ENCODE peak calls at places on chromosomes 16 and 17, in nine cellular contexts. M is thoracic aorta, P is prostate gland, Y is fibroblast of pulmonary artery, Z is progenitor cell of endocrine pancreas, W is dorsolateral prefrontal cortex, V is A673, O is A549, L is pancreas. K is an unnamed sample.

GRCh38 chr17:6470751-6471521 is 26.7 kb downstream of the PIMREG start:
- DNase-seq in Z (no peak), Y (no peak), L (peak; percentile 61), V (no peak), W (no peak), O (no peak), M (no peak), P (no peak), K (no peak)

GRCh38 chr17:48150602-48151001 is 43.0 kb downstream of the SNX11 start:
- DNase-seq in P (no peak), O (no peak), Y (no peak), V (no peak), Z (no peak), M (no peak), L (no peak), W (no peak), K (no peak)

GRCh38 chr16:5665770-5666169 is 568.2 kb upstream of the EEF2KMT start:
- DNase-seq in L (no peak), Y (no peak), M (no peak), V (no peak), P (no peak), Z (no peak), O (no peak), W (no peak), K (no peak)

GRCh38 chr17:78925662-78926555 is 722 bp upstream of the TIMP2 start:
- DNase-seq in P (no peak), M (peak; percentile 82), Y (peak; percentile 86), V (peak; percentile 39), W (peak; percentile 79), L (no peak), Z (no peak), O (peak; percentile 72), K (no peak)

GRCh38 chr16:66003196-66003595 is 363.3 kb upstream of the CDH5 start:
- DNase-seq in P (no peak), Z (no peak), O (no peak), L (no peak), W (no peak), M (no peak), V (no peak), Y (no peak), K (no peak)

GRCh38 chr17:633641-634091 is 81.0 kb downstream of the VPS53 start:
- DNase-seq in M (no peak), L (no peak), W (no peak), Z (no peak), V (no peak), Y (peak; percentile 85), O (no peak), P (no peak), K (no peak)

GRCh38 chr16:84314373-84314772 is 19.7 kb downstream of the WFDC1 start:
- DNase-seq in V (no peak), P (no peak), O (no peak), Z (no peak), W (no peak), Y (no peak), M (no peak), L (no peak), K (no peak)

GRCh38 chr17:73261952-73262675 is 434 bp upstream of the CPSF4L start:
- DNase-seq in Y (no peak), M (no peak), V (no peak), P (peak; percentile 77), W (peak; percentile 60), O (no peak), Z (no peak), L (peak; percentile 88), K (no peak)

GRCh38 chr17:39277110-39277509 is 51.4 kb upstream of the STAC2 start:
- DNase-seq in L (no peak), P (no peak), M (no peak), W (no peak), Z (no peak), O (no peak), Y (no peak), V (no peak), K (no peak)

GRCh38 chr16:46627746-46628145 is 6.6 kb upstream of the SHCBP1 start:
- DNase-seq in L (no peak), Z (no peak), Y (no peak), V (no peak), M (no peak), P (no peak), W (no peak), O (no peak), K (no peak)

GRCh38 chr16:68893710-68894705 is 50.7 kb downstream of the TANGO6 start:
- DNase-seq in O (peak; percentile 14), M (no peak), Z (peak; percentile 41), Y (peak; percentile 54), V (peak; percentile 41), P (no peak), W (no peak), L (peak; percentile 77), K (no peak)

GRCh38 chr17:29177871-29178749 is 2.1 kb downstream of the MYO18A start:
- DNase-seq in O (peak; percentile 61), Z (no peak), Y (no peak), M (no peak), L (no peak), V (no peak), W (no peak), P (no peak), K (no peak)

GRCh38 chr17:16322636-16323035 is 30.6 kb downstream of the CENPV start:
- DNase-seq in M (no peak), O (no peak), V (no peak), W (no peak), Z (no peak), L (no peak), P (no peak), Y (peak; percentile 35), K (no peak)

GRCh38 chr17:55549140-55549539 is 37.9 kb upstream of the SMIM36 start:
- DNase-seq in L (no peak), Y (peak; percentile 15), V (peak; percentile 75), O (peak; percentile 39), W (no peak), P (no peak), Z (no peak), M (no peak), K (no peak)

GRCh38 chr16:75000481-75001081 is 1.8 kb downstream of the ZNRF1 start:
- DNase-seq in L (no peak), M (no peak), V (no peak), P (no peak), O (no peak), W (peak; percentile 43), Y (peak; percentile 24), Z (no peak), K (no peak)

GRCh38 chr16:70331091-70331490 is 15.6 kb upstream of the DDX19A start:
- DNase-seq in Y (no peak), W (no peak), Z (no peak), L (no peak), V (no peak), O (no peak), P (no peak), M (no peak), K (no peak)

GRCh38 chr16:70331588-70332358 is 14.9 kb upstream of the DDX19A start:
- DNase-seq in L (no peak), Z (no peak), Y (peak; percentile 20), P (no peak), W (peak; percentile 31), V (peak; percentile 47), O (no peak), M (no peak), K (no peak)
- TF ChIP-seq CTCF in L (no peak), Z (peak; percentile 51), Y (peak; percentile 58), P (peak; percentile 41), W (peak; percentile 57), V (peak; percentile 69), O (peak; percentile 50), M (peak; percentile 28), K (no peak)

GRCh38 chr16:25390761-25391160 is 133.1 kb upstream of the ZKSCAN2 start:
- DNase-seq in Z (no peak), M (no peak), W (no peak), L (no peak), V (no peak), P (no peak), O (no peak), Y (no peak), K (no peak)

GRCh38 chr16:25395528-25395927 is 137.9 kb upstream of the ZKSCAN2 start:
- DNase-seq in Y (no peak), Z (no peak), M (no peak), V (peak; percentile 7), O (no peak), L (no peak), W (no peak), P (no peak), K (no peak)
- TF ChIP-seq CTCF in Y (no peak), Z (no peak), M (no peak), V (peak; percentile 31), O (no peak), L (no peak), W (no peak), P (no peak), K (no peak)

DNA sequence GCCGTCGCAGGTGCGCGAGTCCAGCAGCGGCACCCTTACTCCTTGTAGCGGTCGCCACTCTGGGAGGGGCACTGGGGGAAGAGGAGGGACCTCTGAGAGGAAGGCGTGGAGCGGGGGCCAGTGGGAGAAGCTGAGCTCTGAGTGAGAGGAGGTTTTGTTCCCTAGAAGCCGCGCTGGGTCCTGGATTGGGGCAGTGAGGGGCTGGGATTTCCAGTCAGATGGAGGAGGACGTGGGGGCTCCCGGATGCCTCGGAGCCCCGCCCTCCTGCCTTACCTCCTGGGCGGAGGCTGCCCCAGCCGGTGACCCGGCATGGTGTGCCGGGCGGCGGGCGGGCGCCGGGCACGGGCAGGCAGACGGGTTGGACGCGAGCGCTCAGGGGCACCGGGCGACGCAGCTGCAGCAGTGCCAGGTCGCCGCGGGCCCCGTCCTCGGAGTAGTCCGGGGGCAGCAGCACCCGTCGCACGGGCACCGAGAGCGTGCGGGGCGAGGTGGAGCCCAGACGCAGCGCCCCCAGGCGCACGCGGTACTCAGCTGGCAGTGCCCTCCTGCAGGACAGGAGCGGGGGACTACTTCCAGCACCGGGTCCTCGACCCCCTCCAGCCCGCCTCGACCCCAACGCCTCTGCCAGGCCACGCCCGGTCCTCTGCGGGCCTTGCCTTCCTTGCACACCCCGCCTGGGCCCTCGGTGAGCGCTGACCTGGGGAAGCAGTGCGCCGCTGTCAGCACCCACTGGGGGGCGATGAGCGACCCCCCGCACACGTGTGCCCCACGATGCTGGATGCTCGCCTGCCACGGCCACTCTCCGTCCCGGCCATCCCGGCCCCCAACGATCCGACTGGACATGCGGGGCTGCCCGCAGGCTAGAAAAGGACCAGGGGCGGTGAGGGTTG is 2.0 kb downstream of the PRSS33 start:
- DNase-seq in M (no peak), L (peak; percentile 75), P (no peak), O (no peak), Z (no peak), Y (no peak), V (no peak), W (peak; percentile 28), K (peak; percentile 42)
- TF ChIP-seq CTCF in M (no peak), L (no peak), P (no peak), O (no peak), Z (no peak), Y (no peak), V (peak; percentile 46), W (no peak), K (no peak)

DNA sequence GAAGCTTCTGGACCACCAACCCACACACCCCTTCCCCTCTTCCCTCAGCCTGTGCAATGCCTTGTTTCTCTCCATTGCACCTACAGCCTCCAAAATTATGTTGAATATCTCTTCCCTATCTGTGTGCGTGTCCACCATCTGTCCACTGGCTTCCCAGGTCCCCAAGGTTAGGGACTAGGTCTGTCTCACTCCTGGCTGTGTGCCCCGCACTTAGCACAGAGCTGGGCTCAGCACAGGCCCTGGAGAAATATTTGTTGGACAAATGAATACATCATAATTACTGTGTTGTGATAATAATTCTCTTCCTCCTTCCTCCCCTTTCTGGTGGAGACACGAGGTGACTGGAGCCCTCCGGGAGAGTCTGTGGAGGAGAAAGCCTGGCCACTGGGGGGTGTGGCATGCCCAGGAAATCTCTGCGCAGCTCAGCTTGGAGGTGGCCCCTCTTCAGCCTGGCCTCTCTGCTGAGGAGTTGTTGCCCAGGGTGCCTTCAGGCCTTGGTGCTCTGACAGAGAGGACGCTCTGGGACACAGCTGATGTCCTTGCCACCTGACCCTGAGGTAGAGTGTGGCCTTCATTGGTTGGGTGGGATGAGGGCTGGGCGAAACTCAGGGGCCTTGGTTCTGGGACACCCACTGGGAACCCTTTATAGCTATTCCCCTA is 3.3 kb upstream of the BRD7 start:
- DNase-seq in Y (peak; percentile 30), L (no peak), V (no peak), W (peak; percentile 62), P (no peak), Z (no peak), M (no peak), O (no peak), K (no peak)
- TF ChIP-seq CTCF in Y (peak; percentile 20), L (no peak), V (peak; percentile 46), W (peak; percentile 70), P (no peak), Z (peak; percentile 38), M (no peak), O (no peak), K (no peak)

K was measured in activated B cell treated with CpG ODN at 0.5 μM for 24 hours.